ENCODE peak calls at places on chromosomes 5 and 9, in seven cellular contexts. X is Karpas-422, I is H9, G is neural progenitor cell, Q is mammary epithelial cell, L is HCT116, Z is PC-3. V is an unnamed sample.

GRCh38 chr5:38636626-38637025 is 80.2 kb upstream of the LIFR start:
- DNase-seq in X (no peak), I (no peak), G (no peak), Q (no peak), L (peak; percentile 57), Z (peak; percentile 70), V (no peak)

GRCh38 chr5:41973087-41973486 is 48.0 kb downstream of the FBXO4 start:
- DNase-seq in X (no peak), I (no peak), G (no peak), Q (no peak), L (no peak), Z (no peak), V (no peak)

GRCh38 chr5:1077026-1077425 is 34.8 kb downstream of the SLC12A7 start:
- DNase-seq in X (no peak), I (no peak), G (no peak), Q (no peak), L (no peak), Z (no peak), V (no peak)

GRCh38 chr5:19322716-19323485 is 665.1 kb downstream of the CDH18 start:
- DNase-seq in X (no peak), I (no peak), G (no peak), Q (peak; percentile 91), L (no peak), Z (peak; percentile 70), V (peak; percentile 14)

GRCh38 chr5:310941-311434 is 10.5 kb upstream of the AHRR start:
- DNase-seq in X (no peak), I (no peak), G (no peak), Q (no peak), L (no peak), Z (peak; percentile 91), V (no peak)

GRCh38 chr9:133148351-133149129 is 15.2 kb downstream of the GBGT1 start:
- DNase-seq in X (peak; percentile 84), I (no peak), G (peak; percentile 48), Q (peak; percentile 64), L (no peak), Z (no peak), V (peak; percentile 40)

GRCh38 chr5:91430949-91431348 is 47.8 kb upstream of the ARRDC3 start:
- DNase-seq in X (no peak), I (no peak), G (no peak), Q (no peak), L (no peak), Z (no peak), V (no peak)

GRCh38 chr9:69945671-69946141 is 97.9 kb upstream of the MAMDC2 start:
- DNase-seq in X (no peak), I (no peak), G (no peak), Q (no peak), L (no peak), Z (no peak), V (no peak)

GRCh38 chr9:96487949-96488348 is 38.0 kb downstream of the HABP4 start:
- DNase-seq in X (no peak), I (no peak), G (no peak), Q (no peak), L (no peak), Z (no peak), V (no peak)

GRCh38 chr5:107486489-107486888 is 184.2 kb downstream of the EFNA5 start:
- DNase-seq in X (no peak), I (no peak), G (no peak), Q (peak; percentile 92), L (peak; percentile 36), Z (peak; percentile 78), V (no peak)

GRCh38 chr5:140338918-140339317 is 7.5 kb downstream of the HBEGF start:
- DNase-seq in X (no peak), I (no peak), G (no peak), Q (no peak), L (no peak), Z (no peak), V (no peak)

GRCh38 chr9:89427621-89428221 is 70.2 kb downstream of the SEMA4D start:
- DNase-seq in X (no peak), I (no peak), G (no peak), Q (no peak), L (no peak), Z (peak; percentile 42), V (no peak)

GRCh38 chr9:4206718-4207117 is 93.2 kb downstream of the GLIS3 start:
- DNase-seq in X (no peak), I (no peak), G (no peak), Q (no peak), L (no peak), Z (no peak), V (no peak)

GRCh38 chr5:77773734-77774280 is 2.3 kb downstream of the TBCA start:
- DNase-seq in X (no peak), I (no peak), G (peak; percentile 53), Q (no peak), L (no peak), Z (no peak), V (no peak)

GRCh38 chr9:34576943-34577634 is 12.4 kb downstream of the CNTFR start:
- DNase-seq in X (no peak), I (peak; percentile 69), G (peak; percentile 88), Q (no peak), L (no peak), Z (no peak), V (no peak)

GRCh38 chr5:176908677-176909358 is 9.7 kb upstream of the HK3 start:
- DNase-seq in X (no peak), I (no peak), G (no peak), Q (no peak), L (no peak), Z (no peak), V (no peak)

GRCh38 chr9:69324549-69325401 is at the start of gene ENTREP1:
- DNase-seq in X (no peak), I (peak; percentile 77), G (peak; percentile 70), Q (peak; percentile 75), L (peak; percentile 24), Z (peak; percentile 52), V (peak; percentile 60)

GRCh38 chr5:88944751-88945507 is 61.9 kb upstream of the MEF2C start:
- DNase-seq in X (no peak), I (no peak), G (no peak), Q (no peak), L (no peak), Z (peak; percentile 58), V (no peak)

GRCh38 chr5:54296386-54296785 is 14.0 kb downstream of the ARL15 start:
- DNase-seq in X (no peak), I (no peak), G (no peak), Q (no peak), L (no peak), Z (peak; percentile 27), V (no peak)

GRCh38 chr9:7243838-7244237 is 486.1 kb downstream of the KDM4C start:
- DNase-seq in X (no peak), I (no peak), G (no peak), Q (no peak), L (no peak), Z (no peak), V (no peak)

GRCh38 chr5:146877783-146878470 is 630 bp downstream of the PPP2R2B start:
- DNase-seq in X (no peak), I (peak; percentile 47), G (peak; percentile 76), Q (no peak), L (no peak), Z (no peak), V (peak; percentile 56)

GRCh38 chr5:11452854-11453253 is 451.4 kb downstream of the CTNND2 start:
- DNase-seq in X (no peak), I (no peak), G (no peak), Q (no peak), L (no peak), Z (peak; percentile 15), V (no peak)

GRCh38 chr9:114580609-114581193 is 6.9 kb upstream of the ATP6V1G1 start:
- DNase-seq in X (no peak), I (no peak), G (no peak), Q (peak; percentile 60), L (no peak), Z (peak; percentile 53), V (no peak)

GRCh38 chr5:169728-170094 is 21.6 kb upstream of the LRRC14B start:
- DNase-seq in X (no peak), I (no peak), G (no peak), Q (no peak), L (no peak), Z (no peak), V (no peak)

GRCh38 chr5:120358949-120359348 is 105.2 kb upstream of the PRR16 start:
- DNase-seq in X (no peak), I (no peak), G (no peak), Q (no peak), L (no peak), Z (peak; percentile 39), V (no peak)

GRCh38 chr5:120362426-120362825 is 101.7 kb upstream of the PRR16 start:
- DNase-seq in X (no peak), I (no peak), G (no peak), Q (no peak), L (no peak), Z (no peak), V (no peak)

GRCh38 chr5:120366047-120366446 is 98.1 kb upstream of the PRR16 start:
- DNase-seq in X (no peak), I (no peak), G (no peak), Q (peak; percentile 54), L (no peak), Z (no peak), V (no peak)

DNA sequence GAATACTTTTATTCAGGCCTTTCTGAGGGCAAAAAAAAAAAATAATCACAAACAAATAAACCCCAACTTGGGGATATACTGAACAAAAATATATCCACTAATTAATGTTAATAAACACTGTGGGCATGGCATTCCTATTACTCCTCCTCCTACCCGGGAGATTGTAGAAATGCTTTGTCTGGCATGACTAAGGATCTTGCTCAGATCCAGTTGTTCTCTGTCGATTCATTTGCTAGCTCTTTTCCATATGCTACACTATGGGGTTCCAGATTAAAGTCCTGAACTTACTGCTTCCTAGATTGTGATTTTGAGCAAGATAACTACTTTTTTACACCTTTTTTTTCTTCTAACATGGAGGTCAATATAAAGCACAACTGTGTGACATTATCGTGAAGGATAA is 102.2 kb upstream of the PRR16 start:
- DNase-seq in X (no peak), I (no peak), G (no peak), Q (no peak), L (no peak), Z (no peak), V (no peak)
- H2AFZ ChIP-seq in X (no peak overlapping the region), I (no peak overlapping the region), G (no peak overlapping the region), Q (no peak overlapping the region), L (no peak overlapping the region), Z (no peak overlapping the region), V (no peak overlapping the region)

DNA sequence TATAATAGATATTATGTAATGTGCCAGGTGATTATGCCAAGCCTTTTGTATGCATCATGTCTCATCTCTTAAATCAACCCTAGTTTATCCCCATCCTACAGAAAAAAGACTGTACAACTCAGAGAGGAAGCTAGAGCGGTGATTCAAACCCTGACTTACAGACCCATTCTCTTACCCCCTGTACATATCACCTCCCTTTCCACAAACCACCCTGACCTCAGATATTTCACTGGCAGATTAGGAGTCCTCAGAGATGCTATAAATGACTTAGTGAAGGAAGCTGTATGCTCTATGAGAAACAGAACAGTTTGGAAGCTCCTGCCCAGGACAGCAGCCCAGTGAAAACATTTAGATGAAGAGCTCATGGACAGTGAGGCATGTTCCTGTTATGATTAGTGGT is 79.0 kb upstream of the RARS1 start:
- DNase-seq in X (no peak), I (no peak), G (no peak), Q (no peak), L (no peak), Z (no peak), V (no peak)
- H2AFZ ChIP-seq in X (no peak overlapping the region), I (no peak overlapping the region), G (no peak overlapping the region), Q (no peak overlapping the region), L (no peak overlapping the region), Z (no peak overlapping the region), V (no peak overlapping the region)

GRCh38 chr5:158174918-158175663 is 316.1 kb upstream of the CLINT1 start:
- DNase-seq in X (peak; percentile 87), I (peak; percentile 84), G (peak; percentile 92), Q (peak; percentile 23), L (peak; percentile 24), Z (peak; percentile 90), V (peak; percentile 68)
- H2AFZ ChIP-seq in X (no peak overlapping the region), I (no peak overlapping the region), G (peak overlapping the region; percentile 78), Q (no peak overlapping the region), L (no peak overlapping the region), Z (no peak overlapping the region), V (no peak overlapping the region)

GRCh38 chr5:154430961-154431630 is 14.7 kb upstream of the SAP30L start:
- DNase-seq in X (no peak), I (no peak), G (no peak), Q (no peak), L (no peak), Z (no peak), V (no peak)
- H2AFZ ChIP-seq in X (no peak overlapping the region), I (no peak overlapping the region), G (no peak overlapping the region), Q (no peak overlapping the region), L (no peak overlapping the region), Z (no peak overlapping the region), V (no peak overlapping the region)